ENCODE peak calls at places on chromosomes 16 and 17, in six cellular contexts. K is upper lobe of left lung, P is esophagus muscularis mucosa, U is HCT116, G is prostate gland, H is stomach. A is an unnamed sample.

GRCh38 chr17:2085648-2085949 is 30.7 kb downstream of the HIC1 start:
- DNase-seq in K (no peak), P (no peak), U (no peak), G (no peak), H (no peak), A (peak)

GRCh38 chr17:28613916-28614315 is at the start of gene RSKR:
- DNase-seq in K (no peak), P (no peak), U (no peak), G (no peak), H (no peak), A (no peak)

GRCh38 chr16:28990375-28991040 is 5.7 kb downstream of the LAT start:
- DNase-seq in K (no peak), P (no peak), U (no peak), G (no peak), H (no peak), A (no peak)

GRCh38 chr16:23836404-23837291 is 865 bp downstream of the PRKCB start:
- DNase-seq in K (peak), P (no peak), U (no peak), G (no peak), H (peak), A (peak)

GRCh38 chr16:67968440-67969285 is at the start of gene SLC12A4:
- DNase-seq in K (peak), P (no peak), U (peak), G (peak), H (peak), A (peak)

GRCh38 chr17:6269474-6269873 is 165.4 kb downstream of the AIPL1 start:
- DNase-seq in K (no peak), P (no peak), U (peak), G (no peak), H (no peak), A (no peak)

GRCh38 chr17:77449908-77450741 is 309.4 kb downstream of the SEC14L1 start:
- DNase-seq in K (no peak), P (no peak), U (no peak), G (peak), H (peak), A (peak)

GRCh38 chr16:57862698-57863433 is 60.6 kb upstream of the KIFC3 start:
- DNase-seq in K (no peak), P (no peak), U (no peak), G (no peak), H (no peak), A (peak)

GRCh38 chr17:64784353-64784798 is 122.3 kb upstream of the SMURF2 start:
- DNase-seq in K (no peak), P (no peak), U (no peak), G (no peak), H (no peak), A (peak)

GRCh38 chr17:28949185-28950016 is 1.9 kb downstream of the PHF12 start:
- DNase-seq in K (peak), P (no peak), U (no peak), G (peak), H (peak), A (peak)

GRCh38 chr17:32746698-32747097 is 130.2 kb downstream of the MYO1D start:
- DNase-seq in K (no peak), P (no peak), U (no peak), G (no peak), H (no peak), A (no peak)

GRCh38 chr16:70661918-70662641 is 15.7 kb downstream of the IL34 start:
- DNase-seq in K (no peak), P (no peak), U (no peak), G (no peak), H (no peak), A (no peak)

GRCh38 chr17:48215583-48216139 is 108.1 kb downstream of the SNX11 start:
- DNase-seq in K (no peak), P (no peak), U (peak), G (no peak), H (no peak), A (no peak)

GRCh38 chr17:28279411-28279810 is 39.6 kb upstream of the TMEM97 start:
- DNase-seq in K (no peak), P (no peak), U (no peak), G (no peak), H (no peak), A (no peak)

GRCh38 chr16:68406458-68407041 is 41.8 kb downstream of the SMPD3 start:
- DNase-seq in K (no peak), P (no peak), U (no peak), G (peak), H (no peak), A (no peak)

GRCh38 chr16:70694088-70694487 is 8.2 kb upstream of the MTSS2 start:
- DNase-seq in K (no peak), P (no peak), U (no peak), G (no peak), H (no peak), A (no peak)

GRCh38 chr16:57801098-57801855 is 1.0 kb downstream of the KIFC3 start:
- DNase-seq in K (no peak), P (no peak), U (no peak), G (no peak), H (no peak), A (no peak)

GRCh38 chr16:48054881-48055601 is 100.8 kb downstream of the ABCC12 start:
- DNase-seq in K (peak), P (no peak), U (peak), G (peak), H (peak), A (no peak)

GRCh38 chr17:7313028-7313889 is 1.9 kb downstream of the GPS2 start:
- DNase-seq in K (no peak), P (no peak), U (no peak), G (no peak), H (no peak), A (no peak)
- TF ChIP-seq POLR2A in K (no peak), P (no peak), U (no peak), G (no peak), H (no peak), A (no peak)

GRCh38 chr16:10597184-10597583 is 16.8 kb upstream of the EMP2 start:
- DNase-seq in K (no peak), P (no peak), U (no peak), G (no peak), H (no peak), A (no peak)

GRCh38 chr16:10598157-10598556 is 17.8 kb upstream of the EMP2 start:
- DNase-seq in K (peak), P (no peak), U (no peak), G (no peak), H (peak), A (no peak)

GRCh38 chr16:10592611-10593010 is 12.2 kb upstream of the EMP2 start:
- DNase-seq in K (no peak), P (no peak), U (no peak), G (no peak), H (no peak), A (no peak)

GRCh38 chr16:10590342-10590741 is 9.9 kb upstream of the EMP2 start:
- DNase-seq in K (no peak), P (no peak), U (no peak), G (no peak), H (no peak), A (no peak)

DNA sequence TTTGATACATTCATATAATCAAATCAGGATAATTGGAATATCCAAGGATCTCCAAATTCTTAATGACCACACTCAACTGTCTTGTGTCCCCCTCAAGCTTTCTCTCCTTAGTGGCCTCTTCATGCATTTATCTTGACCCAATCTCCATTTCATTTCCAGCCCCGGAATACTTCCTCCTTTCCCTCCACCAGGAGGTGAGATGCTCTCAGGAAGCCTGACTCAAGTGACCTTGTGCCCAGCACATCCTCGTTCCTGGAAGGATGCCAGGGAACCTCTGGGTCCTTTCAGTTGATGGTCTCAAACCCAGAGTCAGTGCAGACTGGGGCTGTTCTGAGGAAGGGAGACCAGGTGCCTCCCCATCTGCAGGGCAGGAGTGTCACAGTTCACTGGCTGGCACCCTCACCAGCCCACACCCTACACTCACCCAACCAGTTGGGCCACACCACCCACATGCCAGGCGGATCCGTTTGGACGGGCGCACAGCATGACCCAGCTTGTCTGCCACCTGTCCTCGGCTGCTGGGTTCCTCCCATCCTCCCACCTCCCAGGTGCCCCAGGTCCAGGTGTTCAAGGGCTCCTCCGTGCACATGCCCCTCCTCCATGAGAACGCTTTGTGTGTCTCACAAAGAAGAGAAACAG is 14.0 kb upstream of the EMP2 start:
- DNase-seq in K (peak), P (no peak), U (no peak), G (peak), H (peak), A (peak)
- TF ChIP-seq POLR2AphosphoS5 in K (no peak), P (no peak), U (no peak), G (peak), H (no peak), A (no peak)

DNA sequence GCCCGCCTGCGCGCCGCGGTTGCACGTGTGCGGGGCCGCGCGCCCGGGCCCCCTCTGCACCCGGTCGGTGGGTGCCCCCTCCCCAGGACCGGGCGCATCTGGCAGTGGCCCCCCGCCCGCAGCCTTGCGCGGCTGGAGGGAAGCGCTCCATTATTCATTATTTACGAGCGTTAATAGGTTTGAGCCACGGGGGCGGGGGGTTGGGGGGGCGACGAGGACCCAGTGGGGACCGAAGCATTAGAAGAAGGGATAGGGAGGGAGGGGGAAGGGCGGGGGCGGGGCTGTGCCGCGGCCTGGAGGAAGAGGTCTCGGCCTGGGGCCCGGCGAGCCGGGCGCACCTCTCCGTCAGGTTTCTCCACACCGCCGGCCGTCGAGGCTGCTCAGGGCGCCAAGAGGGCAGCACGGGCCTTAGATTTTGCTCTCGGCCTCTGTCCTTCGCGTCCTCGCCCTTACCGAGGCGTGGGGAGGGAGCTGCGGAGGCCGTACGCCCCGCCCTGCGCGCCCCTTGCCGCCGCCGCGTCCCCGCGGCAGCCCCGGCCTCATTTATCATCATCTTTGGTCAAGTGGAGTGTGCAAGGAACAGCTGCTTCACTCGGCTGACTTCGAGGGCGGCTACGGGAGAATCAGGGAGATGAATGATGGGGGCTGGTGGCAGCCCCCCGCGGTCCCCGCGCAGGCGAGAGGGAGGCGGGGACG is 54.2 kb downstream of the SREBF1 start:
- DNase-seq in K (no peak), P (no peak), U (no peak), G (no peak), H (peak), A (no peak)
- H3K4me3 ChIP-seq in K (peak), P (peak), U (peak), G (peak), H (peak), A (peak)

DNA sequence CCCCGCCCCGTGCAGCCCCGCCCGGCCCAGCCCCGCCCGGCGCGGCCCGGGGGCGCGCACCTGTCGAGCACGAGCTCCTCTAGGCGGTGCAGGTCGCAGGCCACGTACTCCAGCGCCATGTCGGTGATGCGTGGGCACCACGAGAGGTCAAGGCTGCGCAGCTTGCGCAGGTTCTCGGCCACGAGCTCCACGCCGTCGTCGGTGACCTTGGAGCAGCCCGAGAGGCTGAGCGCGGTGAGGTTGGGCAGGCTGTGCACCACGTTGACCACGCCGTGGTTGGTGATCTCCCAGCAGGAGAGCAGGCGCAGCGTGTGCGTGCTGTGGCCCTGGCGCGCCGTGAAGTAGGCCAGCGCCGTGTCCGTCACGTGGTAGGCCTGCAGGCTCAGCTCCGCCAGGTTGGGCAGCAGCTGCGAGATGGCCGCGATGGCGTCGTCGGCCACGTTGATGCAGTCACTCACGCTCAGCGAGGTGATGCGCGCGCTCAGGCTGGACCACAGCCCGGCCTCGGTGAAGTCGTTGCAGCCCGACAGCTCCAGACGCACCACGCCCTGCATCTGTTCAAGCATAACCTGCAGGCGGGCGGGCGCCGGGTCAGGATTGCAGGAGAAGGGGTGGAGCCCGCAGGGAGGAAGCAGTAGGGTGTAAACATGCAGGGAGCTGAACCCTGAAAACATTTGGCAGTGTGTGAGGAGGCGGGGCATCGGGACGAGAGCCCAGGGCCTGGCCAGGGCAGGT is 5.3 kb upstream of the WDR24 start:
- DNase-seq in K (no peak), P (no peak), U (no peak), G (no peak), H (peak), A (peak)
- TF ChIP-seq POLR2A in K (no peak), P (no peak), U (peak), G (no peak), H (no peak), A (no peak)

GRCh38 chr16:46689492-46690280 is at the start of gene ORC6:
- DNase-seq in K (peak), P (peak), U (peak), G (peak), H (peak), A (peak)
- TF ChIP-seq POLR2AphosphoS5 in K (no peak), P (no peak), U (peak), G (peak), H (no peak), A (no peak)

DNA sequence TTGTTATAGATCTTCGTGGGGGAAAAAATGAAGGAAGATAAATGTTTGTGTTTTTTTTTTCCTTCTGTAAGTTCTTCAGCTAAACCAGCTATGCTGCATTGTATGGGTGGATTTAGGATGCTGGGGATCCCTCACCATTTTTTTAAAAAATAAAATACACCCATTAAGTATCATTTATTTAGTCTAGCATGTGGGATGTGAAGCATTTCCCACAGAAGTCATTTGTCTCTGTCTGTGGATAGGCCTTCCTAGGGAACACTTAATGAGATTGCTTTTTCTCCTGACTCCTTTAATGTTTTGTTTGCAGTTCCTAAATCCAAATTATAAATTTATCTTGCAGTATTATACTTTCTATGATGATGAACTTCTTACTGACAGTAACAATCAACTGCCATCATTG is 146.7 kb downstream of the PPM1E start:
- DNase-seq in K (no peak), P (no peak), U (no peak), G (no peak), H (no peak), A (no peak)
- H3K4me3 ChIP-seq in K (no peak), P (no peak), U (no peak), G (no peak), H (no peak), A (no peak)

DNA sequence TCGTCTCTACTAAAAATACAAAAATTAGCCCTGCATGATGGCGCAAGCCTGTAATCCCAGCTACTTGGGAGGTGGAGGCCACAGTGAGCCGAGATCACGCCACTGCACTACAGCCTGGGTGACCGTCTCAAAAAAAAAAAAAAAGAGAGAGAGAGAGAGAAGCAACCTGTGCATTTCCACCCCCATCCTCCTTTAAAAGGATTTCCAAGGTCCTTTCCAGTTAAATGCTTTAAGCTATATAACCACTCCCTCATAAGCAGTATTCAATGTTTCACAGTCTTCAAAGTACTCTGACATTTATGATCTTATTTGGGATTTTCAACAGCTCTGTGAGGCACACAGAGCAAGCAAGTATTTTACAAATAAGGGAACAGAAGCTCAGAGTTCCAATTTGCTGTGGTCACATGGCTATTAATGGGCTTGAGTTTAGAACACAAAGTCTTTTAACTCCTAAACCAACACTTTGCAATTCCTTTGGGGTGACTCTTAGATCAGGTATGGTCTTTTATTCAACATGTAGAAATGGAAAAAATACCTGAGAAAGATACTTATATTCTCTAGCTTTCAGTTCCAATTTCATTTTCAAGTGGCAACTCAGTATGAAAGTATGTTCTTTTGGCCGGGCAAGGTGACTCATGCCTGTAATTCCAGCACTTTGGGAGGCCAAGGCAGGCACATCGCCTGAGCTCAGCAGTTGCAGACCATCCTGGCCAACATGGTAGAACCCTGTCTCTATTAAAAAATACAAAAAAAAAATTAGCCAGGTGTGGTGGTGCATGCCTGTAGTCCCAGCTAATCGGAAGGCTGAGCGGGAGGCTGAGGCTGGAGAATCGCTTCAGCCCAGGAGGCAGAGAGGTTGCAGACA is 31.3 kb downstream of the SPOP start:
- DNase-seq in K (peak), P (no peak), U (peak), G (no peak), H (no peak), A (no peak)
- TF ChIP-seq POLR2A in K (no peak), P (no peak), U (no peak), G (no peak), H (no peak), A (no peak)

DNA sequence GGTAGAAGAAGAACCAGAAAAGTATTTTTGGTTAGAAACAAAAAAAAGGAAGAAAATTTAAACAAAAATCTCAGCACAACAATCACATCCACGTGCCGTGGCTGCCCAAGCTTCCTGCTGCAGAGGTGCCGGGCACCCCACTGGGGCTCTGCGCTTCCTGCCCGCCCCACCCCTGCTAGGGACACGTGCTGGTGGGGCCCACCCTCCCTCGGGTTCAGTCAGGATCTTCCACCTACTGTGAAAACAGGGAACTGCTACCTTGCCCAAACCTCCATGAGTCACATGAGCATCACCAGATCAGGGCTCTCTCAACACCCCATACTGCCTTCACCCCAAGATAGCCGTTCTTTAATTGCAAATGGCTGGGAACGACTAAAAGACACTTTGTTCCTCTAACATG is 24.4 kb upstream of the CYTH1 start:
- DNase-seq in K (peak), P (no peak), U (no peak), G (no peak), H (no peak), A (no peak)
- TF ChIP-seq POLR2AphosphoS5 in K (no peak), P (no peak), U (no peak), G (no peak), H (no peak), A (no peak)

GRCh38 chr17:79842656-79843474 is 3.6 kb upstream of the CBX4 start:
- DNase-seq in K (no peak), P (no peak), U (no peak), G (no peak), H (no peak), A (no peak)
- H3K4me3 ChIP-seq in K (peak), P (peak), U (no peak), G (peak), H (peak), A (peak)

GRCh38 chr17:38509008-38509771 is 80.9 kb downstream of the ARHGAP23 start:
- DNase-seq in K (peak), P (peak), U (peak), G (peak), H (peak), A (peak)
- TF ChIP-seq POLR2A in K (no peak), P (no peak), U (no peak), G (no peak), H (no peak), A (no peak)

A was measured in suprapubic skin.